ENCODE peak calls at places on chromosomes 13 and 19, in four cellular contexts. W is amniotic epithelial cell, U is GOT3, N is activated T-helper 1 cell treated with Interleukin-2 at 50 U/mL for 16 hours. I is an unnamed sample.

GRCh38 chr13:111472559-111473460 is 152.4 kb downstream of the TEX29 start:
- DNase-seq in N (no peak), W (no peak), U (no peak), I (peak; percentile 80)

GRCh38 chr13:67156718-67157049 is 73.5 kb downstream of the PCDH9 start:
- DNase-seq in W (no peak), U (no peak), N (no peak), I (no peak)

GRCh38 chr19:2034729-2035589 is 16.1 kb downstream of the MKNK2 start:
- DNase-seq in W (peak; percentile 40), U (no peak), N (peak; percentile 33), I (peak; percentile 93)

GRCh38 chr13:111664060-111664459 is 343.6 kb downstream of the TEX29 start:
- DNase-seq in N (no peak), U (no peak), W (no peak), I (no peak)

GRCh38 chr19:10568444-10568825 is 344 bp downstream of the CDKN2D start:
- DNase-seq in N (no peak), W (no peak), U (no peak), I (no peak)

GRCh38 chr13:113731192-113732175 is 27.5 kb upstream of the TMEM255B start:
- DNase-seq in N (no peak), W (no peak), U (no peak), I (no peak)

GRCh38 chr19:50427997-50428425 is 4.7 kb upstream of the MYBPC2 start:
- DNase-seq in N (no peak), W (peak; percentile 83), U (no peak), I (peak; percentile 90)

GRCh38 chr19:28971011-28971410 is 241.9 kb downstream of the UQCRFS1 start:
- DNase-seq in W (no peak), U (no peak), N (no peak), I (no peak)

GRCh38 chr13:111502957-111503356 is 182.5 kb downstream of the TEX29 start:
- DNase-seq in N (no peak), W (no peak), U (no peak), I (peak; percentile 27)

GRCh38 chr13:20461860-20462532 is 63.7 kb downstream of the CRYL1 start:
- DNase-seq in W (peak; percentile 65), U (no peak), N (no peak), I (peak; percentile 49)

GRCh38 chr13:28273919-28274318 is 135.6 kb downstream of the PAN3 start:
- DNase-seq in W (peak; percentile 4), U (no peak), N (no peak), I (no peak)

GRCh38 chr13:40480012-40480914 is 186.2 kb downstream of the FOXO1 start:
- DNase-seq in U (no peak), N (no peak), W (no peak), I (no peak)

GRCh38 chr13:51034906-51035305 is 76.2 kb downstream of the C13orf42 start:
- DNase-seq in N (no peak), W (no peak), U (no peak), I (no peak)

GRCh38 chr19:32558607-32559228 is 22.3 kb upstream of the PDCD5 start:
- DNase-seq in N (no peak), U (no peak), W (peak; percentile 13), I (no peak)

GRCh38 chr13:79307866-79308298 is 98.2 kb downstream of the RBM26 start:
- DNase-seq in U (no peak), W (peak; percentile 38), N (no peak), I (no peak)

GRCh38 chr19:944663-945241 is 18.9 kb downstream of the ARID3A start:
- DNase-seq in W (no peak), N (no peak), U (no peak), I (no peak)

GRCh38 chr13:26601669-26602068 is 44.2 kb downstream of the WASF3 start:
- DNase-seq in N (no peak), W (no peak), U (no peak), I (no peak)

GRCh38 chr19:17553256-17553655 is 2.2 kb upstream of the COLGALT1 start:
- DNase-seq in U (no peak), W (peak; percentile 40), N (no peak), I (peak; percentile 89)

GRCh38 chr13:105774739-105775460 is 760.6 kb downstream of the EFNB2 start:
- DNase-seq in W (peak; percentile 79), U (no peak), N (no peak), I (no peak)